ENCODE peak calls at places on chromosomes 6 and 20, in eight cellular contexts. M, W, E, L, G, D, F and Q are unnamed samples. For H3K36me3, the result is how much of the 10 kb centered on the place peaks cover.

GRCh38 chr6:12751694-12752304 is 35.2 kb downstream of the PHACTR1 start:
- DNase-seq in M (no peak), W (peak), E (peak), L (no peak), G (no peak), D (peak), F (peak), Q (peak)

GRCh38 chr20:38073307-38074010 is 39.9 kb downstream of the RPRD1B start:
- DNase-seq in M (peak), W (peak), E (no peak), L (no peak), G (no peak), D (peak), F (peak), Q (peak)

GRCh38 chr20:46640044-46640443 is 11.2 kb downstream of the SLC13A3 start:
- DNase-seq in M (no peak), W (no peak), E (no peak), L (no peak), G (no peak), D (no peak), F (no peak), Q (peak)

GRCh38 chr6:22954749-22955385 is 385.5 kb downstream of the HDGFL1 start:
- DNase-seq in M (no peak), W (peak), E (no peak), L (no peak), G (no peak), D (no peak), F (peak), Q (no peak)

GRCh38 chr6:33000053-33000452 is 9.3 kb downstream of the HLA-DOA start:
- DNase-seq in M (no peak), W (no peak), E (no peak), L (no peak), G (no peak), D (no peak), F (no peak), Q (peak)

GRCh38 chr6:151431336-151431735 is 20.6 kb downstream of the RMND1 start:
- DNase-seq in M (no peak), W (no peak), E (no peak), L (no peak), G (no peak), D (no peak), F (no peak), Q (no peak)

GRCh38 chr6:54491431-54491830 is 183.2 kb downstream of the TINAG start:
- DNase-seq in M (no peak), W (no peak), E (no peak), L (no peak), G (no peak), D (no peak), F (no peak), Q (no peak)

GRCh38 chr6:106751501-106752252 is 122.3 kb downstream of the QRSL1 start:
- DNase-seq in M (no peak), W (peak), E (no peak), L (no peak), G (no peak), D (no peak), F (no peak), Q (no peak)

GRCh38 chr6:64170326-64170725 is 534.7 kb downstream of the PHF3 start:
- DNase-seq in M (no peak), W (no peak), E (no peak), L (no peak), G (no peak), D (no peak), F (peak), Q (no peak)

GRCh38 chr6:103153016-103153415 is 1706.7 kb downstream of the HACE1 start:
- DNase-seq in M (no peak), W (no peak), E (no peak), L (no peak), G (no peak), D (no peak), F (no peak), Q (no peak)

GRCh38 chr6:10954590-10955010 is 67.7 kb downstream of the SYCP2L start:
- DNase-seq in M (peak), W (peak), E (peak), L (peak), G (peak), D (peak), F (peak), Q (peak)

GRCh38 chr6:4610256-4610655 is 165.9 kb upstream of the CDYL start:
- DNase-seq in M (peak), W (no peak), E (no peak), L (no peak), G (no peak), D (no peak), F (peak), Q (no peak)

GRCh38 chr6:7644394-7644793 is 54.4 kb downstream of the SNRNP48 start:
- DNase-seq in M (no peak), W (no peak), E (no peak), L (no peak), G (no peak), D (no peak), F (no peak), Q (no peak)

GRCh38 chr6:131950767-131951575 is at the start of gene CCN2:
- DNase-seq in M (peak), W (peak), E (peak), L (peak), G (no peak), D (peak), F (peak), Q (peak)

GRCh38 chr6:9139762-9140161 is 704.4 kb upstream of the SLC35B3 start:
- DNase-seq in M (no peak), W (no peak), E (no peak), L (no peak), G (no peak), D (no peak), F (no peak), Q (no peak)

GRCh38 chr20:8133816-8134451 is 1.9 kb downstream of the PLCB1 start:
- DNase-seq in M (no peak), W (no peak), E (no peak), L (no peak), G (no peak), D (no peak), F (peak), Q (no peak)

GRCh38 chr6:112780498-112781096 is 433.5 kb downstream of the RFPL4B start:
- DNase-seq in M (peak), W (peak), E (peak), L (peak), G (no peak), D (peak), F (peak), Q (peak)

GRCh38 chr20:52056203-52057062 is 135.1 kb downstream of the ZFP64 start:
- DNase-seq in M (no peak), W (no peak), E (no peak), L (no peak), G (no peak), D (no peak), F (peak), Q (no peak)

GRCh38 chr20:54069501-54069971 is 858 bp downstream of the BCAS1 start:
- DNase-seq in M (no peak), W (no peak), E (no peak), L (no peak), G (no peak), D (no peak), F (no peak), Q (peak)

GRCh38 chr20:40443731-40444130 is 245.3 kb downstream of the MAFB start:
- DNase-seq in M (no peak), W (no peak), E (no peak), L (no peak), G (no peak), D (no peak), F (no peak), Q (no peak)

GRCh38 chr6:37990762-37991525 is 171.4 kb downstream of the ZFAND3 start:
- DNase-seq in M (peak), W (no peak), E (no peak), L (no peak), G (no peak), D (no peak), F (peak), Q (no peak)

GRCh38 chr6:85747654-85748053 is 105.0 kb upstream of the SYNCRIP start:
- DNase-seq in M (no peak), W (no peak), E (no peak), L (no peak), G (no peak), D (no peak), F (peak), Q (no peak)

GRCh38 chr6:79028641-79029314 is 49.3 kb downstream of the PHIP start:
- DNase-seq in M (no peak), W (no peak), E (no peak), L (no peak), G (no peak), D (no peak), F (no peak), Q (no peak)

GRCh38 chr6:41713161-41713649 is 22.2 kb downstream of the TFEB start:
- DNase-seq in M (peak), W (no peak), E (no peak), L (no peak), G (no peak), D (no peak), F (no peak), Q (no peak)

GRCh38 chr6:106286746-106287145 is 38.8 kb downstream of the ATG5 start:
- DNase-seq in M (no peak), W (no peak), E (no peak), L (no peak), G (no peak), D (no peak), F (no peak), Q (no peak)

GRCh38 chr6:30044630-30045029 is 16.4 kb upstream of the POLR1H start:
- DNase-seq in M (no peak), W (peak), E (no peak), L (no peak), G (no peak), D (no peak), F (peak), Q (no peak)

GRCh38 chr6:160163425-160163824 is 41.8 kb downstream of the SLC22A1 start:
- DNase-seq in M (no peak), W (no peak), E (no peak), L (no peak), G (no peak), D (no peak), F (no peak), Q (no peak)

GRCh38 chr6:83613378-83613777 is 95.5 kb downstream of the SNAP91 start:
- DNase-seq in M (no peak), W (no peak), E (no peak), L (no peak), G (no peak), D (no peak), F (peak), Q (no peak)

GRCh38 chr20:62205618-62206387 is 14.3 kb downstream of the HRH3 start:
- DNase-seq in M (no peak), W (no peak), E (peak), L (no peak), G (no peak), D (no peak), F (no peak), Q (no peak)

GRCh38 chr6:148432405-148433195 is 90.0 kb downstream of the SASH1 start:
- DNase-seq in M (peak), W (peak), E (no peak), L (no peak), G (no peak), D (no peak), F (peak), Q (no peak)

GRCh38 chr6:121951918-121952379 is 447.5 kb upstream of the HSF2 start:
- DNase-seq in M (no peak), W (no peak), E (peak), L (no peak), G (no peak), D (peak), F (peak), Q (no peak)

GRCh38 chr20:8853805-8854338 is 215.0 kb upstream of the PLCB4 start:
- DNase-seq in M (peak), W (peak), E (no peak), L (no peak), G (no peak), D (peak), F (peak), Q (peak)

GRCh38 chr6:83431545-83432165 is 804 bp upstream of the ME1 start:
- DNase-seq in M (no peak), W (peak), E (no peak), L (no peak), G (no peak), D (peak), F (no peak), Q (no peak)

GRCh38 chr6:73363537-73363875 is 1.0 kb downstream of the KHDC3L start:
- DNase-seq in M (no peak), W (no peak), E (no peak), L (no peak), G (no peak), D (no peak), F (no peak), Q (no peak)

GRCh38 chr6:115613488-115613887 is 447.2 kb downstream of the FRK start:
- DNase-seq in M (no peak), W (no peak), E (no peak), L (no peak), G (no peak), D (no peak), F (peak), Q (no peak)

GRCh38 chr6:45677381-45677992 is 299.8 kb upstream of the SUPT3H start:
- DNase-seq in M (no peak), W (peak), E (no peak), L (no peak), G (peak), D (peak), F (peak), Q (no peak)

GRCh38 chr6:140774080-140774505 is 1358.6 kb upstream of the GJE1 start:
- DNase-seq in M (no peak), W (peak), E (no peak), L (no peak), G (no peak), D (no peak), F (peak), Q (no peak)

DNA sequence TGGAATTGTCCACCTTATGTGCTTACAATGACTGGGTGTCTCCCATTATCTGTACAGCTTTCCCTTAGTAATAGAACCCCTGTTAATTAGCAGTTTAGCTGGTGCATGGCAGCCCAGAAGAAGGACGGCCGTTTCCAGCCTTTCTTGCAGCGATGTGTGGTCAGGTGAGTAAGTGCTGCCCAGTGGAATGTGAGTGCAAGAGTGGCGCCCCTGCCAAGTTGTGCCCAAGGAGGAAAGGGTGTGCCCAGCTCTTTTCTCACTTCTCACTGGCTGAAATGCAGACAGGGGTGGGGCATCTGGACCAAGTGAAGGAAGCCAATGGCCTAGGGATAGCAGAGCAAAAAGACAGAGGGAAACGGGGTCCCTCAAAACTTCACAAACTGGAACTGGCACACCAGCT is 296.8 kb downstream of the PREX1 start:
- DNase-seq in M (no peak), W (no peak), E (no peak), L (no peak), G (no peak), D (no peak), F (no peak), Q (no peak)
- H3K4me3 ChIP-seq in M (no peak), W (no peak), E (no peak), L (no peak), G (no peak), D (no peak), F (no peak), Q (no peak)

DNA sequence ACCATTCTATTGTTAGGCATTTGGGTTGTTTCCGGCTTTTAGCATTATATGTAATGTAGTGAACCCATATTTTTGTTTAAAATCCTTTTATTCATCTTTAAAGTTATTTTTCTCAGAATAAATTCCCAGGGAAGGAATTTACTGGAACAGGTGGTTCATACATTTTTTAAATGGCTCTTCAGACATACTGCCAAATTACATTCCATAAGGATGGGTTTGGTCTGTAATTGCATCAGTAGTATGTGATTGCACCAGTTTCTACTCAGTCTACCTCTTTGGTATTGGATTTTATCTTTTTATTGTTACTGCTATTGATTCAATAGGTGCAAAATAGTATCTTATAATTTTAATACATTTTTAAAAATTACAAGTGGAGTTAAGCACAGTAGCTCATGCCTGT is 27.2 kb downstream of the BRPF3 start:
- DNase-seq in M (no peak), W (no peak), E (no peak), L (no peak), G (no peak), D (no peak), F (peak), Q (no peak)
- H3K36me3 ChIP-seq in M (under half), W (under half), E (under half), L (under half), G (under half), D (under half), F (half or more), Q (under half)

GRCh38 chr6:104957301-104958177 is 632 bp downstream of the LIN28B start:
- DNase-seq in M (no peak), W (no peak), E (no peak), L (no peak), G (no peak), D (no peak), F (no peak), Q (peak)

GRCh38 chr6:104955491-104955890 is 1.4 kb upstream of the LIN28B start:
- DNase-seq in M (no peak), W (no peak), E (no peak), L (no peak), G (no peak), D (no peak), F (no peak), Q (peak)

GRCh38 chr6:104956663-104957294 is at the start of gene LIN28B:
- DNase-seq in M (no peak), W (no peak), E (no peak), L (no peak), G (no peak), D (no peak), F (no peak), Q (no peak)

GRCh38 chr6:104954091-104954797 is 2.7 kb upstream of the LIN28B start:
- DNase-seq in M (no peak), W (no peak), E (no peak), L (no peak), G (no peak), D (no peak), F (no peak), Q (no peak)

DNA sequence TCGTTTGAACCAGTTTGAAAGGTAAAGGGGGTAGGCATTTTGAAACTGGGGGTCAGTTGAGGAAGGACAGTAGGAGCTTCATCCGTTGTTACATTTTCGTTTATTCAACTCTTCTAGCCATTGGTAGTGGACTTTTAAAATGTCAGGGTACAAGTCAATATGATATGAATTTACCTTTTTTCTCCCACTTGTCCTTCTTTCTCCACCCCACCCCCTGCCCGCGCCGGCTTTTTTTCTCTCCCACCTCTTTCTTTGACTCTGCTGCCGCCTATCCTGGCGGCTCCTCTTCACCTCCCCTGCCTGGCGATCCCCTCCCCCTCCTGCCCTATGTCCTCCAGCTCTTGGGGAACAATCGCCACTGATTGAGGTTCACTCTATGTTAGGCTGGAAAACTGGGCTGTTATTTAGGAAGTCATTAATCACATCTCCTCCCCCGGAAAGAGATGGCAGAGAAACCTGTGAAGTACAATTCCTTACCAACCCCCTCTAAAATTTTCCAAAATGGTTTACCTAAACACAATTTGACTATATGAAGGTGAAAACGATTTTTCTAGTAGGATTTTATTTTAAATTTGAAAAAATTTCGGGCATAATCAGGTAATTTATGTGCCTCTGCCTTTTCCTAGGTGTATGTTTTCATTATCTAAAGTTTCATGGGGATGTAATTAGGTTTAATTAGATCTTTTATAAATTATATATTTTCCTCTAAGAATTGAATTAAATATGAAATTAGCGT is 812 bp upstream of the LIN28B start:
- DNase-seq in M (no peak), W (no peak), E (no peak), L (no peak), G (no peak), D (no peak), F (no peak), Q (peak)
- H3K4me3 ChIP-seq in M (no peak), W (no peak), E (no peak), L (no peak), G (no peak), D (no peak), F (peak), Q (peak)

DNA sequence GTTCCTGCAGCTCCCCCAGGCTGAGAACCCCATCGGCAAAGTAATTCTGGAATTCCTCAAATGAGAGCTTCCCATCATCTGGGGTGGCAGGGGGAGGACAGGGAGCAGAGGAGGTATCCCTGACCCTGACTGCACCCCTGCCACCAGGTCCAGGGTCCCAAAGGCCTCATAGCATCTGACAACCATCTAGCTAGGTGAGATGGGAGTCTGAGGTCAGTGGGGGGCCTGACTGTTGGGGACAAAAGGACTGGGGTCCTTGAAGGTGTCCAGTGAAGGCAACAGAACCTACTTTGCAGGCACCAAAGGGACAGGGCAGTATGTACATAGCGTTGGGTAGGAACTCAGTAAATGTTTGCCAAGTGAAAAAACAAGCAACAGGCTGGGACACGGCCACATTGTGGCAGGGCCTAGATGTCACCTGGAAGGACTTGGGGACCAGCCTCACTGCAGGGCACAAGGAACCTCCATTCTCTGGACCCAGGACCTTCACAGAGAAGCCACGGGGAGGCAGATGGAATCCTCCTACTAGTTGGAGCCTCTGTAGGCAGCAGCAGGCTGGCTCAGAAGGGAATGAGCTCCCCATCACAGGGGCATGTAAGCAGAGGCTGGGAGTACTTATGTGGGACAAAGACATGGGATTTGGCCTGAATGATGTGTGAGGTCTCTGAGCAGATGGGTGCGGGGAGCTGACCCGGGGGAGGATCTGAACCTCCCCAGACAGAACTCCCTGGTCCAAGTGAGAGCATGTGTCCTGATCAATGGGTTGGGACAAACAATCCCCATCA is 3.3 kb downstream of the NECAB3 start:
- DNase-seq in M (no peak), W (no peak), E (no peak), L (no peak), G (no peak), D (no peak), F (no peak), Q (no peak)
- H3K36me3 ChIP-seq in M (under half), W (under half), E (under half), L (under half), G (under half), D (under half), F (under half), Q (under half)